ENCODE peak calls at places on chromosomes 4 and X, in five cellular contexts. D is endodermal cell, W is fibroblast of lung, H is ascending aorta, X is astrocyte. Q is an unnamed sample.

GRCh38 chr4:144948009-144948408 is 150.0 kb downstream of the ANAPC10 start:
- DNase-seq in D (peak), W (no peak), H (no peak), X (peak), Q (no peak)

GRCh38 chrX:147376601-147377387 is 534.9 kb upstream of the FMR1 start:
- DNase-seq in D (peak), W (no peak), H (no peak), X (no peak), Q (no peak)

GRCh38 chr4:6855692-6856297 is 53.8 kb upstream of the TBC1D14 start:
- DNase-seq in D (no peak), W (peak), H (no peak), X (peak), Q (no peak)

GRCh38 chr4:168098257-168098717 is 6.0 kb downstream of the ANXA10 start:
- DNase-seq in D (no peak), W (peak), H (no peak), X (peak), Q (no peak)

GRCh38 chr4:4860803-4861591 is 1.5 kb downstream of the MSX1 start:
- DNase-seq in D (peak), W (no peak), H (no peak), X (no peak), Q (no peak)

GRCh38 chr4:144355809-144356757 is 215.6 kb upstream of the GYPA start:
- DNase-seq in D (peak), W (peak), H (no peak), X (peak), Q (no peak)

GRCh38 chr4:128517096-128517738 is 229.6 kb upstream of the PGRMC2 start:
- DNase-seq in D (no peak), W (peak), H (no peak), X (no peak), Q (no peak)

GRCh38 chr4:167052631-167053085 is 181.6 kb downstream of the SPOCK3 start:
- DNase-seq in D (no peak), W (no peak), H (no peak), X (no peak), Q (no peak)

GRCh38 chr4:168876106-168876505 is 133.9 kb downstream of the CBR4 start:
- DNase-seq in D (no peak), W (no peak), H (no peak), X (no peak), Q (no peak)

GRCh38 chrX:153624196-153625091 is 22.6 kb upstream of the DUSP9 start:
- DNase-seq in D (no peak), W (no peak), H (peak), X (no peak), Q (no peak)

GRCh38 chr4:47210828-47211227 is 179.5 kb downstream of the GABRB1 start:
- DNase-seq in D (no peak), W (no peak), H (no peak), X (no peak), Q (no peak)

GRCh38 chrX:8849945-8850344 is 48.8 kb upstream of the FAM9A start:
- DNase-seq in D (no peak), W (no peak), H (no peak), X (no peak), Q (no peak)

GRCh38 chrX:154517101-154517781 is 1.2 kb upstream of the FAM3A start:
- DNase-seq in D (peak), W (peak), H (no peak), X (no peak), Q (no peak)

GRCh38 chrX:150767475-150768131 is 74.4 kb downstream of the MTMR1 start:
- DNase-seq in D (peak), W (peak), H (no peak), X (peak), Q (no peak)

GRCh38 chrX:122586831-122587230 is 597.2 kb upstream of the GRIA3 start:
- DNase-seq in D (no peak), W (no peak), H (no peak), X (peak), Q (no peak)

GRCh38 chr4:139154134-139154421 is 22.9 kb downstream of the ELF2 start:
- DNase-seq in D (no peak), W (no peak), H (no peak), X (no peak), Q (no peak)

GRCh38 chr4:3489451-3489962 is 26.4 kb downstream of the DOK7 start:
- DNase-seq in D (no peak), W (no peak), H (no peak), X (no peak), Q (no peak)

GRCh38 chr4:138645289-138645688 is 370.3 kb upstream of the NOCT start:
- DNase-seq in D (no peak), W (peak), H (no peak), X (peak), Q (no peak)

GRCh38 chr4:725368-726234 is 20.0 kb downstream of the PCGF3 start:
- DNase-seq in D (no peak), W (no peak), H (no peak), X (no peak), Q (no peak)

GRCh38 chrX:83319023-83319422 is 189.1 kb upstream of the POU3F4 start:
- DNase-seq in D (no peak), W (no peak), H (no peak), X (no peak), Q (no peak)

GRCh38 chr4:52946811-52947210 is 84.7 kb downstream of the RASL11B start:
- DNase-seq in D (no peak), W (no peak), H (no peak), X (no peak), Q (no peak)

GRCh38 chrX:63128509-63128908 is 222.6 kb downstream of the SPIN4 start:
- DNase-seq in D (peak), W (no peak), H (no peak), X (no peak), Q (no peak)
- TF ChIP-seq CTCF in D (peak), W (peak), H (peak), X (peak), Q (peak)

GRCh38 chr4:124941267-124941666 is 228.7 kb upstream of the ANKRD50 start:
- DNase-seq in D (no peak), W (no peak), H (no peak), X (peak), Q (no peak)
- H3K27ac ChIP-seq in D (no peak), W (no peak), H (no peak), X (peak), Q (no peak)

GRCh38 chr4:25939330-25939729 is 25.3 kb downstream of the SMIM20 start:
- DNase-seq in D (no peak), W (no peak), H (no peak), X (no peak), Q (no peak)
- TF ChIP-seq CTCF in D (no peak), W (no peak), H (no peak), X (no peak), Q (no peak)

GRCh38 chr4:51844157-51845054 is 1.5 kb downstream of the DCUN1D4 start:
- DNase-seq in D (peak), W (peak), H (peak), X (peak), Q (peak)
- H3K27ac ChIP-seq in D (peak), W (peak), H (peak), X (peak), Q (peak)

GRCh38 chr4:86596802-86597201 is 2.7 kb downstream of the PTPN13 start:
- DNase-seq in D (no peak), W (peak), H (no peak), X (no peak), Q (no peak)

GRCh38 chr4:86592553-86593249 is 1.4 kb upstream of the PTPN13 start:
- DNase-seq in D (no peak), W (no peak), H (no peak), X (peak), Q (no peak)

GRCh38 chr4:86595426-86595805 is 1.3 kb downstream of the PTPN13 start:
- DNase-seq in D (no peak), W (no peak), H (no peak), X (peak), Q (no peak)

GRCh38 chr4:86593726-86594558 is at the start of gene PTPN13:
- DNase-seq in D (peak), W (peak), H (peak), X (peak), Q (peak)

GRCh38 chr4:86594559-86595425 is 677 bp downstream of the PTPN13 start:
- DNase-seq in D (peak), W (peak), H (no peak), X (peak), Q (no peak)
- TF ChIP-seq CTCF in D (peak), W (peak), H (peak), X (peak), Q (no peak)

GRCh38 chrX:136170109-136170800 is 22.9 kb downstream of the FHL1 start:
- DNase-seq in D (no peak), W (peak), H (no peak), X (peak), Q (no peak)
- H3K27ac ChIP-seq in D (no peak), W (peak), H (peak), X (peak), Q (no peak)

GRCh38 chrX:19548934-19549333 is 33.6 kb upstream of the MAP3K15 start:
- DNase-seq in D (no peak), W (no peak), H (no peak), X (no peak), Q (no peak)
- TF ChIP-seq CTCF in D (no peak), W (no peak), H (no peak), X (no peak), Q (no peak)

GRCh38 chrX:111181883-111182400 is 86.0 kb downstream of the PAK3 start:
- DNase-seq in D (no peak), W (no peak), H (no peak), X (no peak), Q (no peak)

GRCh38 chrX:111180750-111181240 is 84.8 kb downstream of the PAK3 start:
- DNase-seq in D (no peak), W (no peak), H (no peak), X (no peak), Q (no peak)

DNA sequence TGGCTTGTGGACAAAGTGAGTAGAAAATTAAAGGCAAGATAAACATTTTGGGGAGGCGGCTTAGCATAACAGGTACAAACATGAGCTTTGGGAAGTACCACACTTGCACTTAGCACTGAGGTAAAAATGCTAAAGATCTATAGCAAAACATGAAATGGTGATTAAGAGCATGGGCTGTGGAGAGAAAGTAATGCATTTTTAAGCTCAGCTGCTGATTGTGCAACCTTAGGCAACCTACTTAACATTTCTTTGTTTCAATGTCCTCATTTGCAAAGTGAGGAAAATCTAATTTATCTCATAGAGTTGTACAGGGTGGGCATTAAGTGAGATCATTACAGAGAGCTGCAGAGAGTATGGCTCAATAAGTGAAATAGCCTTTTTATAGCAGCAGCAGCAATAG is 86.9 kb downstream of the PAK3 start:
- DNase-seq in D (no peak), W (no peak), H (no peak), X (no peak), Q (no peak)
- H3K27ac ChIP-seq in D (no peak), W (no peak), H (no peak), X (no peak), Q (no peak)

DNA sequence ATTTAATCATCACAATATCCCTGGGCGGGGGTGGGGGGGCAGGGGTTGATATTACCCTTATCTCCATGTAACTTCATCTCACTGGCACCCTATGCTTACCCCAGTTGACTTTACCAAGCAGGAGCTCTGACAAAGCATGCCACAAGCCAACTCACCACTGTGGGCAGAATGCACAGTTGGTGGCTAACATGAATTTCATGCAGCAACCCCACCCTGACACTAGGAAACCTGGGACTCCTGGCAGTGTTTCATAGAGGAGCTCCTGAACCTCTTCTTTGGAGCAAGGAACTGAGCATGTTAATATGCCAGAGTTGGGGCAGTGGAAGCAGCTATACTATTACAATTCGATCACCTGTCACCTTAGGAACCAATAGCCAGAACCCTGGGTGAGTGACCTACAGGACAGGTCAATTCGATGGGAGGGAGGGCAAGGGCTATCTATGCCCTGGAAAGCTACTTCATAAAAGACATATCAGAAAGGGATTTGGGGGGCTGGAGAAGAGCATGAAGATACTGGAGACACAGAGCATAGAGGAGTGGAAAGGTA is 97.2 kb upstream of the ACSL4 start:
- DNase-seq in D (no peak), W (no peak), H (no peak), X (no peak), Q (no peak)
- TF ChIP-seq CTCF in D (no peak), W (no peak), H (no peak), X (no peak), Q (no peak)

GRCh38 chr4:176790398-176790797 is 2.3 kb downstream of the VEGFC start:
- DNase-seq in D (no peak), W (no peak), H (no peak), X (no peak), Q (no peak)

GRCh38 chr4:176788248-176788647 is 4.5 kb downstream of the VEGFC start:
- DNase-seq in D (no peak), W (no peak), H (no peak), X (no peak), Q (no peak)

GRCh38 chr4:176791591-176792347 is 953 bp downstream of the VEGFC start:
- DNase-seq in D (peak), W (peak), H (no peak), X (no peak), Q (no peak)

GRCh38 chr4:176788971-176789370 is 3.8 kb downstream of the VEGFC start:
- DNase-seq in D (no peak), W (no peak), H (no peak), X (no peak), Q (no peak)

GRCh38 chr4:176789955-176790354 is 2.8 kb downstream of the VEGFC start:
- DNase-seq in D (no peak), W (peak), H (no peak), X (peak), Q (no peak)
- H3K27ac ChIP-seq in D (no peak), W (peak), H (no peak), X (no peak), Q (no peak)